ENCODE peak calls at places on chromosomes 3 and 15, in four cellular contexts. X is heart right ventricle, I is GM23338, E is heart left ventricle. V is an unnamed sample.
A peak's percentile ranks its signal among the peaks of the same experiment; 100 is the strongest.

GRCh38 chr3:77620009-77620408 is 580.1 kb downstream of the ROBO2 start:
- DNase-seq in I (no peak), E (no peak), X (no peak), V (no peak)

GRCh38 chr3:194941956-194942483 is 256.3 kb downstream of the FAM43A start:
- DNase-seq in I (no peak), E (no peak), X (no peak), V (no peak)

GRCh38 chr3:177810162-177810623 is 612.9 kb upstream of the TBL1XR1 start:
- DNase-seq in I (no peak), X (no peak), E (no peak), V (no peak)

GRCh38 chr3:123652346-123652984 is 67.6 kb upstream of the HACD2 start:
- DNase-seq in I (peak; percentile 88), E (peak; percentile 81), X (peak; percentile 80), V (peak; percentile 83)

GRCh38 chr3:14194865-14195264 is 16.2 kb downstream of the LSM3 start:
- DNase-seq in X (no peak), E (no peak), I (no peak), V (no peak)

GRCh38 chr3:142609136-142609535 is 12.9 kb downstream of the PLS1 start:
- DNase-seq in E (no peak), I (no peak), X (no peak), V (no peak)

GRCh38 chr15:75599396-75599795 is 20.3 kb upstream of the PTPN9 start:
- DNase-seq in X (no peak), I (no peak), E (no peak), V (no peak)

GRCh38 chr3:32996046-32996754 is 44.8 kb downstream of the CCR4 start:
- DNase-seq in I (no peak), E (no peak), X (no peak), V (no peak)

GRCh38 chr3:89171681-89172080 is 64.3 kb downstream of the EPHA3 start:
- DNase-seq in I (no peak), E (no peak), X (no peak), V (no peak)

GRCh38 chr3:53252105-53252946 is 3.5 kb downstream of the TKT start:
- DNase-seq in X (no peak), E (no peak), I (peak; percentile 84), V (peak; percentile 45)

GRCh38 chr3:124530916-124531315 is 199.3 kb upstream of the UMPS start:
- DNase-seq in E (no peak), I (no peak), X (no peak), V (no peak)

GRCh38 chr3:89314454-89314853 is 207.0 kb downstream of the EPHA3 start:
- DNase-seq in I (peak; percentile 65), X (no peak), E (no peak), V (no peak)

GRCh38 chr15:31271224-31271635 is 55.4 kb upstream of the KLF13 start:
- DNase-seq in E (peak; percentile 5), I (no peak), X (peak; percentile 2), V (no peak)

GRCh38 chr3:126402178-126402577 is 7.5 kb downstream of the CFAP100 start:
- DNase-seq in I (no peak), X (no peak), E (no peak), V (no peak)

GRCh38 chr3:62601238-62601856 is 228.0 kb upstream of the FEZF2 start:
- DNase-seq in E (no peak), I (no peak), X (no peak), V (no peak)

GRCh38 chr3:177724020-177724638 is 526.8 kb upstream of the TBL1XR1 start:
- DNase-seq in X (peak; percentile 71), I (no peak), E (peak; percentile 67), V (peak; percentile 92)

GRCh38 chr15:96076350-96076749 is 254.2 kb upstream of the NR2F2 start:
- DNase-seq in I (no peak), E (no peak), X (no peak), V (no peak)

GRCh38 chr3:117558681-117559080 is 849.1 kb downstream of the TUSC7 start:
- DNase-seq in X (no peak), E (no peak), I (no peak), V (no peak)

GRCh38 chr3:59247402-59247841 is 197.6 kb upstream of the CFAP20DC start:
- DNase-seq in I (no peak), E (no peak), X (no peak), V (no peak)

GRCh38 chr3:24145981-24146822 is 201.1 kb downstream of the NR1D2 start:
- DNase-seq in I (peak; percentile 32), E (no peak), X (no peak), V (no peak)

DNA sequence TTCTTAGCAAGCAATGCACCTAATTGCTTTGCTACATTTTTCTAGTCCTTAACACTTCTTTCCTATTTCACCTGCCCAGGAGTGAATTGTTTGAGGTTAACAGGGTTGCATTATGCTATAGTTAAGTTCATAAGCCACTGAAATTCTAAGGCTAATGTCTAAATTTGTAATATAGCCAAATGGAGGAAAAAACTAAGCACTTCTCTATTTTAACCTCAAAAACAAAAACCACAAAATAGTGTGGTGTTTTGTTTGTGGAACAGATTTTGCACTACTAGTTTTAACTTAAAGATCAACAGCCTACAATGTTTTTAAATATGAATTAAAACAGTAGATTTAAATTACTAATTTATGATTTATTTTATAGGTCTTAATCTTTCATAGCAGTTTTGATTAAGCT is 5.5 kb downstream of the ATOSA start:
- DNase-seq in I (no peak), E (no peak), X (no peak), V (no peak)
- H3K27ac ChIP-seq in I (no peak overlapping the region), E (no peak overlapping the region), X (no peak overlapping the region), V (no peak overlapping the region)

DNA sequence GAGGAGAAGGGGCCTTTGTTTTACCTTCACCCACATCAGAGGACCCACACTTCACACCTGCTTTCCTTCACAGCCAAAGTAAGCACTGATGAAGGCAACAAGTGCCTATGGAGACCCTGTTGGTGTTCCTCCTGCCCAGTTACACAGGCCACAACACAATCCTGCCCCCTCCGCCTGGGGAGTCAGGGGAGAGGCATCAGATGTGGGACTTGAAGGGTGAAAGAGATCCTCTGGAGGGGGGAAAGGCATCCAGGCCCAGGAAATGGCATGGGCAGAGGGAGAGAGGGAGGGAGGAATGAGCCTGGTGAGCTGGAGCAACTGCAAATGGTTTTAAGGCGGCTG is 1.3 kb downstream of the CIB2 start:
- DNase-seq in X (no peak), I (no peak), E (no peak), V (no peak)
- H3K4me3 ChIP-seq in X (no peak overlapping the region), I (peak overlapping the region; percentile 86), E (no peak overlapping the region), V (no peak overlapping the region)

GRCh38 chr3:61564405-61565059 is 3.2 kb downstream of the PTPRG start:
- DNase-seq in X (peak; percentile 88), I (peak; percentile 83), E (peak; percentile 88), V (peak; percentile 94)
- H3K4me1 ChIP-seq in X (peaks cover 24% of the 10 kb centered on the region), I (peaks cover 33% of the 10 kb centered on the region), E (peaks cover 28% of the 10 kb centered on the region), V (peaks cover 43% of the 10 kb centered on the region)

GRCh38 chr3:112774293-112774926 is 72.3 kb downstream of the CD200R1L start:
- DNase-seq in I (no peak), E (no peak), X (no peak), V (no peak)

GRCh38 chr3:112775011-112775742 is 71.5 kb downstream of the CD200R1L start:
- DNase-seq in X (peak; percentile 23), E (no peak), I (no peak), V (no peak)

GRCh38 chr3:112770907-112771306 is 75.8 kb downstream of the CD200R1L start:
- DNase-seq in I (no peak), E (no peak), X (no peak), V (no peak)

GRCh38 chr3:112776000-112776399 is 70.7 kb downstream of the CD200R1L start:
- DNase-seq in E (no peak), X (no peak), I (no peak), V (no peak)

GRCh38 chr3:112773864-112774263 is 72.8 kb downstream of the CD200R1L start:
- DNase-seq in I (no peak), X (no peak), E (no peak), V (no peak)
- H3K27ac ChIP-seq in I (no peak overlapping the region), X (no peak overlapping the region), E (no peak overlapping the region), V (no peak overlapping the region)

GRCh38 chr15:78749831-78750230 is 61.4 kb downstream of the ADAMTS7 start:
- DNase-seq in I (no peak), X (no peak), E (no peak), V (peak; percentile 60)

GRCh38 chr15:78751602-78751979 is 59.7 kb downstream of the ADAMTS7 start:
- DNase-seq in X (no peak), I (no peak), E (no peak), V (no peak)

GRCh38 chr15:78752492-78753358 is 58.5 kb downstream of the ADAMTS7 start:
- DNase-seq in E (peak; percentile 77), X (peak; percentile 48), I (no peak), V (peak; percentile 9)

DNA sequence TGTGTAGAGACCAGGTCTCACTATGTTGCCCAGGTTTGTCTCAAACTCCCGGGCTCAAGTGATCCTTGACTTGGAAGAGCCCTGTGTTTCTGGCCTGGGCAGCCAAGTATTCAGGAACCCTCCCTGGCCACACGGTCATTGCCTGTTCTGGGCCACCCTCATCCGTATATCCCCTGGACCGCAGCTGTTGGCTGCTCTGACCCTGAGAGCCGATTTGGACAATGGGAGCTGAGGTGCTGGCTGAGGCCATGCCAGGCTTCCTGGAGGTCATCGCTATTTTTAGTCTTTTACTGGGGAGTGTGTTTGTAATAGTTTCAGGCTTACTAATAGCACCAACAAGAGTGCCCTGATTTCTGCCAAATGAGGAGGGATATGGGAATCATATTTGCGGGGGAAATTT is 60.7 kb downstream of the ADAMTS7 start:
- DNase-seq in X (no peak), E (no peak), I (no peak), V (peak; percentile 22)
- H3K4me3 ChIP-seq in X (no peak overlapping the region), E (peak overlapping the region; percentile 39), I (peak overlapping the region; percentile 34), V (peak overlapping the region; percentile 31)

GRCh38 chr15:41951571-41951970 is 20.8 kb downstream of the EHD4 start:
- DNase-seq in E (no peak), X (no peak), I (no peak), V (no peak)

GRCh38 chr15:41948499-41948898 is 23.9 kb downstream of the EHD4 start:
- DNase-seq in I (no peak), E (no peak), X (no peak), V (peak; percentile 84)

GRCh38 chr15:41950505-41950904 is 21.9 kb downstream of the EHD4 start:
- DNase-seq in I (no peak), E (no peak), X (no peak), V (peak; percentile 71)

GRCh38 chr15:41950127-41950483 is 22.3 kb downstream of the EHD4 start:
- DNase-seq in I (peak; percentile 43), E (no peak), X (no peak), V (no peak)

GRCh38 chr15:41949400-41950126 is 22.8 kb downstream of the EHD4 start:
- DNase-seq in I (peak; percentile 58), E (no peak), X (no peak), V (no peak)
- H3K4me1 ChIP-seq in I (peaks cover 7% of the 10 kb centered on the region), E (peaks cover 79% of the 10 kb centered on the region), X (peaks cover 77% of the 10 kb centered on the region), V (peaks cover 61% of the 10 kb centered on the region)

GRCh38 chr3:129577925-129578742 is 28.3 kb downstream of the PLXND1 start:
- DNase-seq in X (no peak), I (no peak), E (no peak), V (peak; percentile 60)
- H3K27ac ChIP-seq in X (peak overlapping the region; percentile 58), I (no peak overlapping the region), E (peak overlapping the region; percentile 34), V (peak overlapping the region; percentile 9)

GRCh38 chr15:64636101-64636500 is 139.3 kb downstream of the RBPMS2 start:
- DNase-seq in I (no peak), E (no peak), X (no peak), V (no peak)
- H3K4me3 ChIP-seq in I (no peak overlapping the region), E (no peak overlapping the region), X (no peak overlapping the region), V (no peak overlapping the region)

V was measured in tibial artery.